ENCODE peak calls at places on chromosome 2, in four cellular contexts. One of them, this sample, is unnamed.

GRCh38 chr2:62149708-62150107 is 46.2 kb upstream of the B3GNT2 start:
- DNase-seq in stomach: no peak
- DNase-seq in HCT116: no peak
- DNase-seq in AG04450: peak
- DNase-seq in this sample: no peak

GRCh38 chr2:15241208-15241607 is 319.9 kb downstream of the NBAS start:
- DNase-seq in stomach: no peak
- DNase-seq in HCT116: no peak
- DNase-seq in AG04450: no peak
- DNase-seq in this sample: no peak

GRCh38 chr2:7692657-7693161 is 775.5 kb downstream of the RNF144A start:
- DNase-seq in stomach: no peak
- DNase-seq in HCT116: no peak
- DNase-seq in AG04450: no peak
- DNase-seq in this sample: no peak

GRCh38 chr2:239516286-239516953 is 115.6 kb upstream of the HDAC4 start:
- DNase-seq in stomach: no peak
- DNase-seq in HCT116: no peak
- DNase-seq in AG04450: no peak
- DNase-seq in this sample: no peak

GRCh38 chr2:70992945-70993688 is 1.6 kb downstream of the TEX261 start:
- DNase-seq in stomach: no peak
- DNase-seq in HCT116: no peak
- DNase-seq in AG04450: no peak
- DNase-seq in this sample: no peak

GRCh38 chr2:14996306-14997014 is 363.9 kb downstream of the LRATD1 start:
- DNase-seq in stomach: no peak
- DNase-seq in HCT116: no peak
- DNase-seq in AG04450: no peak
- DNase-seq in this sample: no peak

GRCh38 chr2:120881981-120882788 is 146.5 kb downstream of the GLI2 start:
- DNase-seq in stomach: no peak
- DNase-seq in HCT116: no peak
- DNase-seq in AG04450: no peak
- DNase-seq in this sample: no peak

GRCh38 chr2:190277234-190278112 is 42.2 kb downstream of the HIBCH start:
- DNase-seq in stomach: no peak
- DNase-seq in HCT116: peak
- DNase-seq in AG04450: no peak
- DNase-seq in this sample: no peak

GRCh38 chr2:192487636-192488035 is 292.9 kb upstream of the TMEFF2 start:
- DNase-seq in stomach: no peak
- DNase-seq in HCT116: no peak
- DNase-seq in AG04450: no peak
- DNase-seq in this sample: no peak

GRCh38 chr2:179613701-179614100 is 247.7 kb downstream of the ZNF385B start:
- DNase-seq in stomach: no peak
- DNase-seq in HCT116: no peak
- DNase-seq in AG04450: no peak
- DNase-seq in this sample: no peak

GRCh38 chr2:175476950-175477349 is 295.4 kb upstream of the ATP5MC3 start:
- DNase-seq in stomach: no peak
- DNase-seq in HCT116: no peak
- DNase-seq in AG04450: no peak
- DNase-seq in this sample: no peak

GRCh38 chr2:109335586-109336266 is 206.7 kb downstream of the SH3RF3 start:
- DNase-seq in stomach: no peak
- DNase-seq in HCT116: no peak
- DNase-seq in AG04450: no peak
- DNase-seq in this sample: no peak

GRCh38 chr2:202101049-202101579 is 28.1 kb downstream of the KIAA2012 start:
- DNase-seq in stomach: no peak
- DNase-seq in HCT116: no peak
- DNase-seq in AG04450: no peak
- DNase-seq in this sample: no peak

GRCh38 chr2:190766174-190766572 is 114.4 kb upstream of the GLS start:
- DNase-seq in stomach: no peak
- DNase-seq in HCT116: no peak
- DNase-seq in AG04450: no peak
- DNase-seq in this sample: no peak

GRCh38 chr2:239380831-239381708 is 19.8 kb downstream of the HDAC4 start:
- DNase-seq in stomach: no peak
- DNase-seq in HCT116: no peak
- DNase-seq in AG04450: no peak
- DNase-seq in this sample: no peak

GRCh38 chr2:28952806-28953190 is 28.3 kb upstream of the TOGARAM2 start:
- DNase-seq in stomach: no peak
- DNase-seq in HCT116: no peak
- DNase-seq in AG04450: no peak
- DNase-seq in this sample: no peak

GRCh38 chr2:156423674-156424282 is 12.4 kb upstream of the GPD2 start:
- DNase-seq in stomach: no peak
- DNase-seq in HCT116: no peak
- DNase-seq in AG04450: no peak
- DNase-seq in this sample: no peak

GRCh38 chr2:64558682-64559081 is 34.6 kb downstream of the AFTPH start:
- DNase-seq in stomach: no peak
- DNase-seq in HCT116: no peak
- DNase-seq in AG04450: no peak
- DNase-seq in this sample: no peak

GRCh38 chr2:14722919-14723559 is 90.5 kb downstream of the LRATD1 start:
- DNase-seq in stomach: no peak
- DNase-seq in HCT116: no peak
- DNase-seq in AG04450: no peak
- DNase-seq in this sample: no peak

GRCh38 chr2:229431331-229431954 is 160.4 kb upstream of the PID1 start:
- DNase-seq in stomach: no peak
- DNase-seq in HCT116: peak
- DNase-seq in AG04450: no peak
- DNase-seq in this sample: no peak

GRCh38 chr2:45264227-45265225 is 255.3 kb upstream of the SIX2 start:
- DNase-seq in stomach: peak
- DNase-seq in HCT116: no peak
- DNase-seq in AG04450: no peak
- DNase-seq in this sample: no peak

GRCh38 chr2:63676135-63676534 is 87.4 kb downstream of the MDH1 start:
- DNase-seq in stomach: no peak
- DNase-seq in HCT116: no peak
- DNase-seq in AG04450: no peak
- DNase-seq in this sample: no peak

GRCh38 chr2:189293164-189293563 is 113.6 kb upstream of the COL5A2 start:
- DNase-seq in stomach: no peak
- DNase-seq in HCT116: no peak
- DNase-seq in AG04450: no peak
- DNase-seq in this sample: no peak

GRCh38 chr2:59389240-59389639 is 1148.1 kb upstream of the FANCL start:
- DNase-seq in stomach: no peak
- DNase-seq in HCT116: no peak
- DNase-seq in AG04450: no peak
- DNase-seq in this sample: no peak

GRCh38 chr2:33215299-33215698 is 261.1 kb upstream of the RASGRP3 start:
- DNase-seq in stomach: no peak
- DNase-seq in HCT116: no peak
- DNase-seq in AG04450: peak
- DNase-seq in this sample: no peak

GRCh38 chr2:206851511-206851910 is 86.1 kb downstream of the FASTKD2 start:
- DNase-seq in stomach: no peak
- DNase-seq in HCT116: no peak
- DNase-seq in AG04450: no peak
- DNase-seq in this sample: no peak

GRCh38 chr2:121076885-121077549 is 208.0 kb downstream of the TFCP2L1 start:
- DNase-seq in stomach: peak
- DNase-seq in HCT116: peak
- DNase-seq in AG04450: no peak
- DNase-seq in this sample: peak

GRCh38 chr2:28338754-28339325 is 53.8 kb upstream of the FOSL2 start:
- DNase-seq in stomach: peak
- DNase-seq in HCT116: no peak
- DNase-seq in AG04450: no peak
- DNase-seq in this sample: no peak

GRCh38 chr2:85238607-85239006 is 89.2 kb downstream of the TGOLN2 start:
- DNase-seq in stomach: no peak
- DNase-seq in HCT116: no peak
- DNase-seq in AG04450: no peak
- DNase-seq in this sample: no peak

GRCh38 chr2:85237849-85238570 is 89.8 kb downstream of the TGOLN2 start:
- DNase-seq in stomach: no peak
- DNase-seq in HCT116: no peak
- DNase-seq in AG04450: no peak
- DNase-seq in this sample: no peak

GRCh38 chr2:85236107-85236506 is 91.7 kb downstream of the TGOLN2 start:
- DNase-seq in stomach: no peak
- DNase-seq in HCT116: no peak
- DNase-seq in AG04450: no peak
- DNase-seq in this sample: no peak

GRCh38 chr2:85240055-85240454 is 87.7 kb downstream of the TGOLN2 start:
- DNase-seq in stomach: no peak
- DNase-seq in HCT116: no peak
- DNase-seq in AG04450: no peak
- DNase-seq in this sample: no peak

DNA sequence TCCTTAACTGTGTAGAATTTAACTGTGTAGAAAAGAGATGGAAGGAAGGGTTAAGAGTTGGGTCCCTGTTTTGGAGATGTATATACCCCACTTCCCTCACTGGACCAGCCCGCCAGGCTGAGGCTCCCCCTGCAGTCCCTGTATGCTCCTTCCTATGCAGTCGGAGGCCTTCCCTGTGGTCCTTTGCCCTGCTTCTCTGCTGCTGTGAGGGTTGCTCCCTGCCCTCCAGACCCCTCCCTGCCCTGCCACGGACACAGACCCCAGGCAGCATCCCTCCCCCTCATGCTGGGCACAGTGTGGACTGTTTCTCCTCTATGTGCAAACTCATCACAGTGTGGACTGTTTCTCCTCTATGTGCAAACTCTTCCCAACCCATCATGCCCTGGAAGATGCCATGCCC is 88.7 kb downstream of the TGOLN2 start:
- DNase-seq in stomach: no peak
- DNase-seq in HCT116: no peak
- DNase-seq in AG04450: no peak
- DNase-seq in this sample: no peak
- TF ChIP-seq CTCF in stomach: no peak
- TF ChIP-seq CTCF in HCT116: no peak
- TF ChIP-seq CTCF in AG04450: no peak
- TF ChIP-seq CTCF in this sample: no peak

DNA sequence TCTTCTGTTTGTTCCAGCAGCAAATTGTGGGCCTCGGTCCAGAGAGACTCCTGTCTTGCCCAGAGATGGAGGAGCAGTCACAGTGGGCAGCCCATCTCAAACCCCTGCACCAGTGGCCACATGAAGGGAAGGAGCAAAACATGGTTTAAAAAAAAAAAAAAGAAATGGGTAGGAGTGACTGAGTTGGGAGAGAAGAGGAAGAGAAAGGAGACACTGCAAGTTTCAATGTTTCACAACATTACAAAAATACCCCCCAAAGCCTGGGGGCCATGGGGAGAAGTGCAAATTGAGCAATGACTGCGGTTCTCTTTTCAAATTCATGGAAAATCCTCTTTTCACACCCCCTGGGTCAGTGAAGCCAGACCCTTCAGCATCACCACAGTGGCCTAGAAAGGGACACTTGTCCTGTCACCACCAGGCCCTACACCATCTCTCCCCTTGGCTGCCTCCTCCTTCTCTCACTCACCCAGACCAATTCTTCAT is 117.1 kb downstream of the ZFP36L2 start:
- DNase-seq in stomach: no peak
- DNase-seq in HCT116: no peak
- DNase-seq in AG04450: no peak
- DNase-seq in this sample: no peak
- TF ChIP-seq CTCF in stomach: no peak
- TF ChIP-seq CTCF in HCT116: no peak
- TF ChIP-seq CTCF in AG04450: no peak
- TF ChIP-seq CTCF in this sample: no peak

DNA sequence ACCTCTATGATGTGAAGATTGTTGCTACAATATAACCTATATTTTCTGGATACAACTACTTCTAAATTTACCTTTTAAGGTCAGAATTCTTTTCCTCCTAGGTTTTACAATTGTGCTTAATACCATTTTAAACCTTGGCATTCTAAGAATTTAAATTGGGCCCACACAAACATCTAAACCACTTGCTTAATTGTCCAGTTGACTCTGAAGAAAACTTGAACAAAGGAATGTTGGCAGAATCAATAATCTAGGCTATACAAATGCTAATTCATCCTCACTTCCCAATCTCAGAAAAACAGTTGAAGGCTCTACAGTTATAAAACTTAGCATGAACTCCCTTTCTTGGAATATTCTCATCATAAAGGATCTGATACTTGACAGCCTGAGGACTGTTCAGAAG is 84.3 kb downstream of the RPRM start:
- DNase-seq in stomach: no peak
- DNase-seq in HCT116: no peak
- DNase-seq in AG04450: no peak
- DNase-seq in this sample: no peak
- TF ChIP-seq CTCF in stomach: no peak
- TF ChIP-seq CTCF in HCT116: no peak
- TF ChIP-seq CTCF in AG04450: no peak
- TF ChIP-seq CTCF in this sample: no peak

GRCh38 chr2:131155208-131155855 is 50.2 kb downstream of the PLEKHB2 start:
- DNase-seq in stomach: no peak
- DNase-seq in HCT116: no peak
- DNase-seq in AG04450: no peak
- DNase-seq in this sample: no peak

GRCh38 chr2:131154647-131155046 is 49.5 kb downstream of the PLEKHB2 start:
- DNase-seq in stomach: no peak
- DNase-seq in HCT116: no peak
- DNase-seq in AG04450: no peak
- DNase-seq in this sample: no peak

GRCh38 chr2:131153529-131153928 is 48.4 kb downstream of the PLEKHB2 start:
- DNase-seq in stomach: no peak
- DNase-seq in HCT116: no peak
- DNase-seq in AG04450: no peak
- DNase-seq in this sample: no peak

GRCh38 chr2:131154071-131154531 is 49.0 kb downstream of the PLEKHB2 start:
- DNase-seq in stomach: peak
- DNase-seq in HCT116: peak
- DNase-seq in AG04450: peak
- DNase-seq in this sample: peak

DNA sequence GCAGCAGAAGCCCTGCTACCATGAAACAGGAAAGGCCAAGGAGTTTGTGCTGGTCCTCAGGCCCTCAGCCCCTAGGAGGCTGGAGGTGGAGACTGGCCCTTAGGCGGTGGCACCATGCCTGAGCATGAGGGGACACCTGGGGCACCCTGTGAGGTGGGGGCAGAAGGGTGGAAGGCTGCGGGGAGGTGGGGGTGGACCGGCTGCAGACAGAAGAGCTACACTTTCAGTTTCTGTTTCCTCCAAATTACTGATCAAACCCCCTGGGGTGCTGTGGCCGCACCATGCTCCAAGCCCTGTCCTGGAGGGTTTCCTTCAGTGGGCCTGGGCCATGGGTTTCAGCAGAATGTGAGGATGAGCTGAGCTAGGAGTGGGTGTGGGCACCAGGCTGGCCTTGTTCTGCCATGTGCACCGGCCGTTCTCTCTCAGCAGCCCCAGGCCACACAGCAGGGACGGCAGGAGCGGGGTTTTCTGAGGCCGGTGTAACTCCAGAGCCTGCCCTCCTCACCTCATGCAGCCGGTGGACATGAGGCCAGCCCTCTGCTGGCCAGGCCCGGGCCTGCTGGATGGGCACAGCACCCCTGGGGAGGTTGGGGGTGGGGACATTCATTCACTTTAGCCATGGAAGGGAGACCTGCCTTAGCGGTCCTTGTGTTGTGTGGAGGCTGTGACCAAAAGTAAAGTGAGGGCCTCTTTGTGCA is 51.5 kb downstream of the PLEKHB2 start:
- DNase-seq in stomach: no peak
- DNase-seq in HCT116: no peak
- DNase-seq in AG04450: no peak
- DNase-seq in this sample: no peak
- TF ChIP-seq CTCF in stomach: no peak
- TF ChIP-seq CTCF in HCT116: peak
- TF ChIP-seq CTCF in AG04450: peak
- TF ChIP-seq CTCF in this sample: no peak

This sample was measured in neural crest cell.